ENCODE peak calls at places on chromosomes 6 and 20, in nine cellular contexts. B, W, M, K, J, R, V, H and Y are unnamed samples.

GRCh38 chr6:30839666-30840065 is 44.7 kb upstream of the DDR1 start:
- DNase-seq in H (no peak), R (no peak), V (no peak), B (no peak), W (no peak), K (no peak), J (no peak), M (no peak), Y (no peak)

GRCh38 chr6:146544783-146545182 is 1.1 kb downstream of the RAB32 start:
- DNase-seq in V (peak; percentile 39), K (no peak), H (no peak), B (peak; percentile 29), W (no peak), M (no peak), R (no peak), J (no peak), Y (no peak)

GRCh38 chr20:34017610-34018009 is 23.9 kb downstream of the RALY start:
- DNase-seq in B (peak; percentile 69), K (no peak), V (peak; percentile 90), J (peak; percentile 86), W (peak; percentile 78), H (peak; percentile 95), M (no peak), R (peak; percentile 91), Y (peak; percentile 65)

GRCh38 chr6:148335582-148335981 is 7.1 kb upstream of the SASH1 start:
- DNase-seq in R (peak; percentile 27), K (no peak), M (no peak), B (no peak), H (peak; percentile 74), V (no peak), J (no peak), W (peak; percentile 86), Y (no peak)

GRCh38 chr6:162772466-162772865 is 44.7 kb downstream of the PACRG start:
- DNase-seq in W (no peak), J (no peak), M (no peak), B (no peak), R (no peak), V (no peak), H (no peak), K (no peak), Y (no peak)

GRCh38 chr6:13421425-13422057 is 65.9 kb downstream of the GFOD1 start:
- DNase-seq in H (no peak), R (no peak), J (no peak), V (no peak), M (no peak), K (no peak), W (no peak), B (no peak), Y (no peak)

GRCh38 chr6:14661188-14661587 is 543.6 kb downstream of the CD83 start:
- DNase-seq in R (no peak), H (peak; percentile 50), M (no peak), K (peak; percentile 56), V (no peak), J (no peak), B (peak; percentile 34), W (no peak), Y (no peak)

GRCh38 chr6:40912158-40912946 is 126.7 kb downstream of the UNC5CL start:
- DNase-seq in W (peak; percentile 71), M (no peak), B (peak; percentile 23), K (peak; percentile 81), J (no peak), V (peak; percentile 44), R (no peak), H (peak; percentile 91), Y (no peak)

GRCh38 chr6:27161603-27161945 is 85.9 kb upstream of the PRSS16 start:
- DNase-seq in R (no peak), B (no peak), M (no peak), H (no peak), J (no peak), V (no peak), W (no peak), K (no peak), Y (no peak)

GRCh38 chr6:96604420-96604819 is 41.5 kb downstream of the FHL5 start:
- DNase-seq in J (no peak), W (no peak), V (no peak), M (no peak), B (no peak), R (no peak), H (no peak), K (no peak), Y (no peak)

GRCh38 chr20:57432480-57432873 is 41.3 kb downstream of the RBM38 start:
- DNase-seq in V (no peak), K (no peak), H (no peak), W (no peak), B (no peak), J (no peak), M (no peak), R (no peak), Y (no peak)

GRCh38 chr6:31143148-31143547 is 4.3 kb upstream of the PSORS1C2 start:
- DNase-seq in J (peak; percentile 71), W (no peak), B (peak; percentile 66), V (peak; percentile 74), M (no peak), K (no peak), R (peak; percentile 42), H (peak; percentile 45), Y (peak; percentile 73)

GRCh38 chr20:11366660-11367059 is 551.0 kb upstream of the BTBD3 start:
- DNase-seq in K (no peak), R (peak; percentile 37), W (no peak), V (no peak), J (peak; percentile 78), H (no peak), B (no peak), M (no peak), Y (no peak)

GRCh38 chr6:79134699-79135474 is 56.8 kb upstream of the PHIP start:
- DNase-seq in B (no peak), V (no peak), K (no peak), W (no peak), H (no peak), J (no peak), R (no peak), M (no peak), Y (no peak)

GRCh38 chr20:44886276-44886671 is 769 bp downstream of the YWHAB start:
- DNase-seq in B (no peak), M (no peak), R (no peak), H (no peak), V (no peak), W (peak; percentile 56), K (no peak), J (no peak), Y (no peak)

GRCh38 chr20:57391439-57392129 is 388 bp downstream of the RBM38 start:
- DNase-seq in V (peak; percentile 35), B (peak; percentile 15), W (peak; percentile 46), M (no peak), K (peak; percentile 48), R (no peak), H (no peak), J (no peak), Y (no peak)

GRCh38 chr6:108174371-108175175 is 8.8 kb downstream of the NR2E1 start:
- DNase-seq in K (no peak), M (no peak), H (peak; percentile 29), W (no peak), J (peak; percentile 36), B (peak; percentile 49), V (peak; percentile 65), R (peak; percentile 24), Y (peak; percentile 5)

GRCh38 chr6:105452376-105452775 is 49.5 kb upstream of the PREP start:
- DNase-seq in B (no peak), K (no peak), M (no peak), V (no peak), W (no peak), J (no peak), H (no peak), R (no peak), Y (no peak)
- TF ChIP-seq CTCF in B (no peak), K (no peak), M (no peak), V (no peak), W (no peak), J (no peak), H (no peak), R (no peak), Y (no peak)

DNA sequence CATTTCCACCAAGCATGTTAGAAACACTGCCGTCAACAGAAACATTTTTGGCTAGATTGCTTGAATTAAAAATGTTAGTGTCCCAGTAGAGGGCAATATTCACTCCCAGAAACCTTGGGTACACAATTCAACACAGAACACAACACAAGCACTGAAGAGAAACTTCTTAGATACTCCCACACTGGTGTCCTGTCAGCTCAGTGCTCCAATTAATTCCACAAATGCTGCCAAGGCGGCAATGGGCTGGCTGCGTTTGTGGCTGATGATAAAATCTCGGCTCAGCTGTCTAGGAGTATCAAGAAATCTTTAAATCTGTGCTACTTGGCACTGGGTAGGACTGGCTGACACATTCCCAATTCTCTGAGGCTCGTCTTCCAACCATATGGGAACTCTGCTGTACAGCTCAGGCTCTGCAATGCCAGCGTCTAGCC is 39.3 kb downstream of the BEND3 start:
- DNase-seq in M (no peak), J (peak; percentile 27), V (peak; percentile 38), H (no peak), B (peak; percentile 37), W (no peak), R (no peak), K (peak; percentile 18), Y (no peak)
- TF ChIP-seq CTCF in M (no peak), J (peak; percentile 17), V (peak; percentile 30), H (no peak), B (peak; percentile 38), W (no peak), R (peak; percentile 21), K (no peak), Y (peak; percentile 26)

DNA sequence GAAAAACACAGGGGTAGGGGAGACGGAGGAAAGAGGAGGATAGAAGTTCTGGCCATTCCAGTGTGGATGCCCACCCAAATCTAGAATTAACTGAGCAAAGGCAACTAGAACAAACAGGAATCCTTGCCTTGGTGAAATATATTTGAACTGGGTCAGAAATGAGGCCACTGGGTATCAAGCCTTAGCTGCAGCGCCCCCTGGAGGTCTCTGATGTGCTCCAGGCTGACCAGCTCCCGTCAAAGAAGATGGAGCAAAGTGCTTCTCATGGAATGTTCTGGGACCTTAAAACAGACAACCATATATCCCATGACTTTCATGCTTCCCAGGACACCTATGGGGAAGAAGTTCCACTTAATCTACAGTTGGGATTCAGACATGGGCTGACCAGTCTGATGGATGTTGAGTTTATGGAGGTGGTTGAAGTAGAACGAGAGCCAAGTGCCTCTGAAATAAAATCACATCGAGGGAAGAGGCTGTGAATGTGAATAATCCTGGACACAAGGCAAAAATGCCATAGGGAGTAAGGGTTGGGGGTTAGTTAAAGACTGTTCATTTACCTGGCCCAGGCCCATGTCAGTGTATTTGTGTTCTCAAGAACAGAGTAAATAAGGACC is 50.4 kb downstream of the HLA-DPB1 start:
- DNase-seq in V (peak; percentile 68), K (peak; percentile 69), H (peak; percentile 29), B (peak; percentile 35), J (peak; percentile 4), R (peak; percentile 41), M (peak; percentile 69), W (no peak), Y (no peak)
- TF ChIP-seq CTCF in V (peak; percentile 63), K (peak; percentile 81), H (peak; percentile 76), B (peak; percentile 46), J (peak; percentile 67), R (peak; percentile 74), M (peak; percentile 56), W (peak; percentile 35), Y (peak; percentile 34)

GRCh38 chr20:13819885-13820645 is 35.2 kb downstream of the NDUFAF5 start:
- DNase-seq in M (no peak), K (peak; percentile 63), V (peak; percentile 62), W (peak; percentile 79), H (peak; percentile 88), B (peak; percentile 49), R (no peak), J (peak; percentile 60), Y (peak; percentile 48)
- TF ChIP-seq CTCF in M (peak; percentile 84), K (peak; percentile 48), V (peak; percentile 36), W (peak; percentile 81), H (peak; percentile 38), B (peak; percentile 14), R (peak; percentile 51), J (peak; percentile 51), Y (peak; percentile 41)